ENCODE peak calls at places on chromosomes 13 and 19, in four cellular contexts. Y, Q, C and B are unnamed samples.

GRCh38 chr13:35791191-35791902 is 314.9 kb upstream of the MAB21L1 start:
- DNase-seq in C (no peak), Y (no peak), Q (peak), B (no peak)

GRCh38 chr19:15118248-15118647 is 11.0 kb downstream of the SYDE1 start:
- DNase-seq in C (no peak), Y (no peak), Q (peak), B (no peak)

GRCh38 chr13:102693250-102693649 is 1.6 kb downstream of the METTL21C start:
- DNase-seq in Y (no peak), Q (no peak), C (no peak), B (no peak)

GRCh38 chr13:37925878-37926473 is 56.4 kb upstream of the TRPC4 start:
- DNase-seq in Q (no peak), C (no peak), Y (no peak), B (no peak)

GRCh38 chr13:21694831-21695230 is 24.0 kb downstream of the FGF9 start:
- DNase-seq in C (no peak), Y (no peak), Q (no peak), B (no peak)

GRCh38 chr19:51480590-51480989 is 2.3 kb downstream of the CEACAM18 start:
- DNase-seq in C (no peak), Y (no peak), Q (no peak), B (no peak)

GRCh38 chr13:76687467-76687866 is 198.7 kb downstream of the KCTD12 start:
- DNase-seq in Y (no peak), Q (no peak), C (no peak), B (no peak)

GRCh38 chr13:40271931-40272775 is 394.3 kb downstream of the FOXO1 start:
- DNase-seq in Q (peak), C (peak), Y (no peak), B (peak)

GRCh38 chr13:101623469-101624209 is 171.2 kb downstream of the ITGBL1 start:
- DNase-seq in Y (no peak), C (no peak), Q (peak), B (no peak)

DNA sequence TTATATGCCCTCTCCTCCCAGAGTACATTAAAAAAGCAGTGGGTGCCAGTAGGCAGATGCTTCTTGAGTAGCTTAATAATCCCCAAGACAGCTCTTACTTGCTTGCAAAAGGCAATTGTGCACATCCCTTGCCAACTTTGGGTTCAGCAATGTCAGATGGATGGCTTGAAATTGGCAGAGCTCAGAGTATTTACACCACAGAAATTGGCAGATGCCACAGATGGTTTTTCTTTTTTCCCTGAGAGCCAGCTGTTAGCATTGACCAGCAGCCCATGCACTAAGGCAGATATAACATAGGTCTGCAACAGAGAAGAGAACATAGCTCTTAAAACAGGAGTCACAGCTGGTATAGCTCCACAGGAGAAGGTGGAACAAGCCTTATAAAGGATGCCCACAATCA is 18.4 kb upstream of the RNASEH2B start:
- DNase-seq in C (no peak), Q (no peak), Y (no peak), B (no peak)
- H2AFZ ChIP-seq in C (no peak), Q (no peak), Y (peak), B (no peak)

GRCh38 chr19:38209671-38210457 is 14.2 kb downstream of the DPF1 start:
- DNase-seq in Q (no peak), C (no peak), Y (no peak), B (no peak)
- TF ChIP-seq EZH2 in Q (no peak), C (no peak), Y (no peak), B (no peak)

DNA sequence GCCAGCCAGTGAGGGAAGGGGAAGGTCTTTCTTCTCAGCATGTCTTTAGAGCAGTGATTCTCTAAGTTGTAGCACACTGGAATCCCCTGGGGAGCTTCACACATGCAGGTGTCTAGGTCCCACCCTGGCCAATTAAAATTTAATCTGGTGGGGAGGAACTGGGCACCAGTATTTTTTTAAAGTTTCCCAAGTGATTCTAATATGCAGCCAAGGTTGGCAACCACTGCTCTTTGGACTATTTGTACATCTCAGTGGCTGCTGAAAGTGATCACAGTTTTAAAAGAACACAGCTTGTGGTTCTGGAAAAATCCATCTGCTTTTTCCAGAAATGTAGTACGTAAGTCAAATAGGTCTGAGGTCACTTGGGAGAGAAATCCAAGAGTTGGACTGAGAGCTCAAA is 10.7 kb upstream of the KATNAL1 start:
- DNase-seq in Q (no peak), Y (no peak), C (no peak), B (no peak)
- H2AFZ ChIP-seq in Q (no peak), Y (no peak), C (no peak), B (no peak)

DNA sequence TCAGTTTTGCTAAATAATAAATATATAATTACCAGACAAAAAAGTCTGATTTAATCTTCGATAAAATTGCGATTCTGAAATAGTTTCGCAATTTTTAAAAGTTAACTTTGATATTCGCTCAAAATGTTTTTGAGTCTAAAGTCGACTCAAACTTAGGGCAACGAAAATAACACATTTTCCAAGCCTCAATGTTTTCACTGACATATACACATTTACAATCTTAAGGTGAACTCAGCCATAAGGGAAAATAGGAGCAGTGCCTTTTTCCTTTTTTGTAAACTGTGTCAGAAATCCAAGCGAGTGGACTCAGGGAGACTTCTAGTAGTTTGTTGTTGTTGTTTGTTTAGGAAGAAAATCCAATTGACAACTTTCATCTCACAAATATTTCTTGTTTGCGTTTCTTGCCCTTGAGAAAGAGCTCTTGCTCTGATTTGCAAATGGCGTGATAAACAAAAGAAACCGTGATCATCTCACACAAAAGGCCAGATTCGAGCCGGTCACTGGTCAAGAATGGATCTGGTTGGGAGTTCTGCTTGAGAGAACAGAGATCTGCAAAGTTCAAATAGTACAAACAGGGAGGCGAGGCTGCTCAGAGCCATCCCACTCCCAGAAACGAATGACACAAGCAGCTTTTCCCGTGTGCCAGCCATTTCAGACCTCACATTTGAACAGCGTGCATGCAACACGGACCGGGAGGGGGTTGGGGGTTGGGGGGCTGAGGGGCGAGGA is 2.1 kb downstream of the SOX21 start:
- DNase-seq in Y (no peak), C (no peak), Q (no peak), B (no peak)
- TF ChIP-seq EZH2 in Y (no peak), C (no peak), Q (no peak), B (no peak)